ENCODE peak calls at places on chromosomes 6 and 20, in four cellular contexts. V, Q, X and D are unnamed samples.

GRCh38 chr6:52227495-52227894 is 16.8 kb downstream of the IL17F start:
- DNase-seq in X (no peak), V (no peak), Q (no peak), D (no peak)

GRCh38 chr20:9306521-9306920 is 207.9 kb upstream of the LAMP5 start:
- DNase-seq in V (no peak), X (no peak), Q (no peak), D (peak; percentile 82)

GRCh38 chr6:67680297-67680932 is 954.7 kb upstream of the ADGRB3 start:
- DNase-seq in V (no peak), Q (no peak), X (no peak), D (no peak)

GRCh38 chr6:113184291-113184690 is 672.9 kb upstream of the MARCKS start:
- DNase-seq in X (no peak), V (no peak), Q (no peak), D (peak; percentile 95)

GRCh38 chr6:40477246-40478126 is 109.7 kb downstream of the LRFN2 start:
- DNase-seq in V (no peak), Q (peak; percentile 28), X (no peak), D (no peak)

GRCh38 chr6:168134399-168135201 is 55.6 kb upstream of the FRMD1 start:
- DNase-seq in Q (no peak), V (no peak), X (no peak), D (no peak)

GRCh38 chr6:119348308-119349040 is 1.1 kb downstream of the MAN1A1 start:
- DNase-seq in Q (no peak), V (peak; percentile 36), X (no peak), D (peak; percentile 55)

GRCh38 chr6:169035381-169036280 is 218.0 kb downstream of the THBS2 start:
- DNase-seq in X (no peak), V (no peak), Q (no peak), D (peak; percentile 88)

GRCh38 chr6:93677297-93677965 is 258.1 kb upstream of the EPHA7 start:
- DNase-seq in X (no peak), Q (no peak), V (no peak), D (no peak)

GRCh38 chr6:25050356-25050755 is 114.6 kb upstream of the RIPOR2 start:
- DNase-seq in Q (peak; percentile 25), V (no peak), X (no peak), D (peak; percentile 65)

GRCh38 chr20:31968299-31969126 is 562 bp downstream of the XKR7 start:
- DNase-seq in V (peak; percentile 66), X (peak; percentile 45), Q (peak; percentile 5), D (peak; percentile 74)

GRCh38 chr20:63265891-63266515 is 6.6 kb upstream of the ARFGAP1 start:
- DNase-seq in X (no peak), V (no peak), Q (no peak), D (peak; percentile 84)

GRCh38 chr20:44118185-44119034 is 68.6 kb downstream of the JPH2 start:
- DNase-seq in Q (no peak), V (no peak), X (no peak), D (no peak)

GRCh38 chr6:25327372-25327771 is 48.2 kb downstream of the CARMIL1 start:
- DNase-seq in V (no peak), Q (no peak), X (no peak), D (no peak)